ENCODE peak calls at places on chromosomes 2 and 18, in four cellular contexts. One of them, this sample, is unnamed.

GRCh38 chr18:67131498-67131897 is 385.0 kb downstream of the DSEL start:
- DNase-seq in IMR-90: no peak
- DNase-seq in kidney: no peak
- DNase-seq in stomach: no peak
- DNase-seq in this sample: no peak

GRCh38 chr2:74206180-74206688 is 7.8 kb downstream of the MTHFD2 start:
- DNase-seq in kidney: no peak
- DNase-seq in stomach: peak; percentile 39
- DNase-seq in IMR-90: peak; percentile 65
- DNase-seq in this sample: no peak

GRCh38 chr2:216205486-216205885 is 96.3 kb downstream of the XRCC5 start:
- DNase-seq in kidney: no peak
- DNase-seq in stomach: no peak
- DNase-seq in IMR-90: no peak
- DNase-seq in this sample: no peak

GRCh38 chr2:18551623-18552022 is 8.8 kb downstream of the RDH14 start:
- DNase-seq in IMR-90: no peak
- DNase-seq in stomach: no peak
- DNase-seq in kidney: no peak
- DNase-seq in this sample: no peak

GRCh38 chr2:98388081-98388480 is 41.8 kb downstream of the CNGA3 start:
- DNase-seq in stomach: no peak
- DNase-seq in IMR-90: no peak
- DNase-seq in kidney: peak; percentile 23
- DNase-seq in this sample: no peak

GRCh38 chr2:120762341-120763061 is 26.8 kb downstream of the GLI2 start:
- DNase-seq in kidney: no peak
- DNase-seq in stomach: no peak
- DNase-seq in IMR-90: no peak
- DNase-seq in this sample: no peak

GRCh38 chr18:21167641-21168372 is 56.2 kb upstream of the ROCK1 start:
- DNase-seq in stomach: peak; percentile 81
- DNase-seq in kidney: no peak
- DNase-seq in IMR-90: no peak
- DNase-seq in this sample: peak; percentile 65

GRCh38 chr2:191614759-191615158 is 63.2 kb upstream of the NABP1 start:
- DNase-seq in IMR-90: no peak
- DNase-seq in stomach: no peak
- DNase-seq in kidney: no peak
- DNase-seq in this sample: no peak

GRCh38 chr2:170554278-170554955 is 160.7 kb upstream of the SP5 start:
- DNase-seq in IMR-90: no peak
- DNase-seq in kidney: no peak
- DNase-seq in stomach: peak; percentile 32
- DNase-seq in this sample: no peak

GRCh38 chr2:290090-290722 is 2.3 kb upstream of the ALKAL2 start:
- DNase-seq in stomach: peak; percentile 79
- DNase-seq in kidney: peak; percentile 87
- DNase-seq in IMR-90: peak; percentile 78
- DNase-seq in this sample: peak; percentile 77

GRCh38 chr2:140863713-140864112 is 1267.1 kb downstream of the LRP1B start:
- DNase-seq in IMR-90: peak; percentile 69
- DNase-seq in stomach: no peak
- DNase-seq in kidney: no peak
- DNase-seq in this sample: no peak

GRCh38 chr2:105121417-105121816 is 83.5 kb downstream of the MRPS9 start:
- DNase-seq in IMR-90: no peak
- DNase-seq in kidney: no peak
- DNase-seq in stomach: no peak
- DNase-seq in this sample: no peak
- H3K27ac ChIP-seq in IMR-90: no peak overlapping the region
- H3K27ac ChIP-seq in kidney: no peak overlapping the region
- H3K27ac ChIP-seq in stomach: no peak overlapping the region
- H3K27ac ChIP-seq in this sample: no peak overlapping the region

DNA sequence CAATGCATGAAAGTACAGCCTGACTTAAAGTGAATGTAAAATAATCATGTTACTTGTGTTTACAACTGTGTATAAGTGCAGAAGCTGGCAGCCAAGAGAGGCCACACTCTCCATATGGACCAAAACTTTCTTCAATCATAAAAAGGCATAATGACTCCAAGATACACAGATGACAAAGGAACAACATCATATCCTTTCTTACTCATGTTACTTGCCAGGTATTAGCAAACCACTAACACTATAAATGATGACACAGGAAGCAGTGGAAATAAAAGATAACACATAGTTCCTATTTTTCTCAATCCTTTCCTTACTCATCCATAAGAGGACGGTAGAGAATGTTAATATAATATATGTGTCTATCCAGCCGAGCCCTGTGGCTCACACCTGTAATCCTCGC is 400.0 kb upstream of the CDH2 start:
- DNase-seq in IMR-90: peak; percentile 5
- DNase-seq in stomach: no peak
- DNase-seq in kidney: no peak
- DNase-seq in this sample: no peak
- TF ChIP-seq CTCF in IMR-90: no peak
- TF ChIP-seq CTCF in stomach: no peak
- TF ChIP-seq CTCF in kidney: no peak
- TF ChIP-seq CTCF in this sample: no peak

DNA sequence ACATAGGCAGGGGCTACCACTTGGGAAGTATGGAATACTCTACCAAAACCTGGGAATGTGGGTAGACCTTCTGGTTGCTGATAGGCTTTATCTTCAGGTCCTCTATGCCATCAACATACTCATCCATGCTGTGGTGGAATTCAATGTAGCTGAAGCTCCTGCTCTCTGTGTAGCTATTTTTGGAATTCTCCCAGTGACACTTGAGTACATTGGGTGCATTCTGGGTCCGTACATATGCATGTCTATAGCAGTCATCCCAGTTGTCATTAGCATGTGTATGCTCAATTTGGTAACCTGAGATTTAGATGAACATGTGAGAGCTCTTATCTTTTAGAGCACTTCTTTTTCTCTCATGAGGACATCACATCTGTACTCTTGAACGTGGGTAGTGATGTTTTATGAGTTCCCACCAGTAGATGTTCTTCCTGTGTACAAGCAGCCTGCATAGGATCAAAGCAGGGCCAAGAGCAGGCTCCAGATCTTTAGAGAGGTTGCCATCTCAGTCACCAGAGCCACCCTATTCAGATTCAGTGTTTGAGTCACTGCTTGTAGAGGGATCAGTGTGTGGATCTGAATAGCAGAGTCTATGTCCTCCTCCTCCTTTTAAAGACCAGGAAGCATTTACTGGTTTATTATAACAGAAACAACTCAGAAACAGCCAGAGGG is 65.8 kb downstream of the MGAT5 start:
- DNase-seq in stomach: no peak
- DNase-seq in IMR-90: no peak
- DNase-seq in kidney: no peak
- DNase-seq in this sample: no peak
- H3K4me1 ChIP-seq in stomach: peaks cover 11% of the 10 kb centered on the region
- H3K4me1 ChIP-seq in IMR-90: no peaks in the 10 kb centered on the region
- H3K4me1 ChIP-seq in kidney: peaks cover 2% of the 10 kb centered on the region
- H3K4me1 ChIP-seq in this sample: peaks cover 31% of the 10 kb centered on the region

GRCh38 chr2:36478999-36479398 is 119.0 kb downstream of the FEZ2 start:
- DNase-seq in kidney: no peak
- DNase-seq in IMR-90: no peak
- DNase-seq in stomach: no peak
- DNase-seq in this sample: no peak
- H3K27ac ChIP-seq in kidney: no peak overlapping the region
- H3K27ac ChIP-seq in IMR-90: peak overlapping the region; percentile 96
- H3K27ac ChIP-seq in stomach: no peak overlapping the region
- H3K27ac ChIP-seq in this sample: no peak overlapping the region

GRCh38 chr2:226798422-226799210 is 1.0 kb downstream of the IRS1 start:
- DNase-seq in IMR-90: peak; percentile 55
- DNase-seq in stomach: peak; percentile 46
- DNase-seq in kidney: peak; percentile 85
- DNase-seq in this sample: peak; percentile 41
- TF ChIP-seq CTCF in IMR-90: peak; percentile 4
- TF ChIP-seq CTCF in stomach: no peak
- TF ChIP-seq CTCF in kidney: peak; percentile 17
- TF ChIP-seq CTCF in this sample: no peak

GRCh38 chr2:150482111-150482510 is 5.4 kb downstream of the RND3 start:
- DNase-seq in stomach: no peak
- DNase-seq in kidney: no peak
- DNase-seq in IMR-90: no peak
- DNase-seq in this sample: no peak
- H3K4me1 ChIP-seq in stomach: peaks cover 29% of the 10 kb centered on the region
- H3K4me1 ChIP-seq in kidney: peaks cover 6% of the 10 kb centered on the region
- H3K4me1 ChIP-seq in IMR-90: peaks cover 4% of the 10 kb centered on the region
- H3K4me1 ChIP-seq in this sample: peaks cover 31% of the 10 kb centered on the region

DNA sequence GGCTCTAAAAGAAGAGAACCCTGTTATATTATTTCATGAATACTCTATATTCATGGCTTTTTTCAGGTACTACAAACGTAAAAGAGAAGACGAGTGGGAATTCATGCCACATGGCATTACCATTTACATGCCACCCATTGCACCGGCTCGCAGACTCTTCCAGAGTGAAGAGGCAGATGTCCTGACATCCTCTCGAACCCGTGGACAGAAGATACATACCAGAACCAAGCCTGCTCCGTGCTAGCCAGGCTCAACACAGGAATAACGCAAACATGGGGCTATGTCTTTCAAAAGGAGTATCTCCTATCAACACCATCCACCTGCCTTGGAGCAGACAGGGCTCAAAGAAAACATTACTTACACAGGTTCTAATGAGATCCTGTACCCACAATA is 168.8 kb downstream of the THADA start:
- DNase-seq in IMR-90: no peak
- DNase-seq in kidney: no peak
- DNase-seq in stomach: no peak
- DNase-seq in this sample: no peak
- H3K27ac ChIP-seq in IMR-90: peak overlapping the region; percentile 33
- H3K27ac ChIP-seq in kidney: peak overlapping the region; percentile 74
- H3K27ac ChIP-seq in stomach: no peak overlapping the region
- H3K27ac ChIP-seq in this sample: peak overlapping the region; percentile 73

GRCh38 chr2:102181919-102182635 is 4.7 kb upstream of the IL1RL2 start:
- DNase-seq in kidney: no peak
- DNase-seq in IMR-90: no peak
- DNase-seq in stomach: no peak
- DNase-seq in this sample: no peak

GRCh38 chr2:102179061-102179460 is 7.8 kb upstream of the IL1RL2 start:
- DNase-seq in stomach: no peak
- DNase-seq in IMR-90: no peak
- DNase-seq in kidney: no peak
- DNase-seq in this sample: no peak

GRCh38 chr2:102180687-102180999 is 6.2 kb upstream of the IL1RL2 start:
- DNase-seq in IMR-90: no peak
- DNase-seq in stomach: no peak
- DNase-seq in kidney: no peak
- DNase-seq in this sample: no peak

GRCh38 chr2:102179788-102180686 is 6.8 kb upstream of the IL1RL2 start:
- DNase-seq in kidney: no peak
- DNase-seq in stomach: no peak
- DNase-seq in IMR-90: no peak
- DNase-seq in this sample: no peak

GRCh38 chr2:102181376-102181775 is 5.4 kb upstream of the IL1RL2 start:
- DNase-seq in kidney: no peak
- DNase-seq in IMR-90: no peak
- DNase-seq in stomach: no peak
- DNase-seq in this sample: no peak
- TF ChIP-seq CTCF in kidney: no peak
- TF ChIP-seq CTCF in IMR-90: no peak
- TF ChIP-seq CTCF in stomach: no peak
- TF ChIP-seq CTCF in this sample: no peak